ENCODE peak calls at places on chromosomes 12 and 14, in four cellular contexts. One of them, this sample, is unnamed.

GRCh38 chr12:122917508-122918227 is 21.7 kb upstream of the VPS37B start:
- DNase-seq in NCI-H2029 treated with DMSO at 0.1 percent for 48 hours: no peak
- DNase-seq in NT2/D1: no peak
- DNase-seq in HFFc6: peak; percentile 78
- DNase-seq in this sample: no peak

GRCh38 chr14:35338731-35339405 is 46.7 kb downstream of the PSMA6 start:
- DNase-seq in NCI-H2029 treated with DMSO at 0.1 percent for 48 hours: no peak
- DNase-seq in NT2/D1: no peak
- DNase-seq in HFFc6: no peak
- DNase-seq in this sample: no peak

GRCh38 chr14:88535149-88535548 is 19.7 kb downstream of the PTPN21 start:
- DNase-seq in NCI-H2029 treated with DMSO at 0.1 percent for 48 hours: no peak
- DNase-seq in NT2/D1: no peak
- DNase-seq in HFFc6: no peak
- DNase-seq in this sample: peak; percentile 10

GRCh38 chr14:64628940-64629403 is 75.3 kb upstream of the PLEKHG3 start:
- DNase-seq in NCI-H2029 treated with DMSO at 0.1 percent for 48 hours: no peak
- DNase-seq in NT2/D1: no peak
- DNase-seq in HFFc6: peak; percentile 98
- DNase-seq in this sample: no peak

GRCh38 chr12:263574-263973 is 938 bp upstream of the SLC6A13 start:
- DNase-seq in NCI-H2029 treated with DMSO at 0.1 percent for 48 hours: no peak
- DNase-seq in NT2/D1: no peak
- DNase-seq in HFFc6: peak; percentile 6
- DNase-seq in this sample: no peak

GRCh38 chr14:103836976-103837725 is 10.2 kb downstream of the PPP1R13B start:
- DNase-seq in NCI-H2029 treated with DMSO at 0.1 percent for 48 hours: no peak
- DNase-seq in NT2/D1: no peak
- DNase-seq in HFFc6: no peak
- DNase-seq in this sample: no peak

GRCh38 chr12:113537751-113538087 is 66.0 kb upstream of the LHX5 start:
- DNase-seq in NCI-H2029 treated with DMSO at 0.1 percent for 48 hours: no peak
- DNase-seq in NT2/D1: no peak
- DNase-seq in HFFc6: no peak
- DNase-seq in this sample: no peak

GRCh38 chr12:33825442-33825841 is 196.9 kb upstream of the ALG10 start:
- DNase-seq in NCI-H2029 treated with DMSO at 0.1 percent for 48 hours: no peak
- DNase-seq in NT2/D1: no peak
- DNase-seq in HFFc6: no peak
- DNase-seq in this sample: no peak

GRCh38 chr14:67413806-67414769 is 2.1 kb upstream of the PLEK2 start:
- DNase-seq in NCI-H2029 treated with DMSO at 0.1 percent for 48 hours: no peak
- DNase-seq in NT2/D1: peak; percentile 35
- DNase-seq in HFFc6: peak; percentile 77
- DNase-seq in this sample: no peak

This sample was measured in HAP-1.